ENCODE peak calls at places on chromosomes 2 and 18, in ten cellular contexts. One of them, this sample, is unnamed.

GRCh38 chr2:218924757-218925156 is 34.7 kb upstream of the CDK5R2 start:
- DNase-seq in T follicular helper cell: no peak
- DNase-seq in brain microvascular endothelial cell: no peak
- DNase-seq in fibroblast of the aortic adventitia: no peak
- DNase-seq in anterior cingulate cortex: no peak
- DNase-seq in pancreas: no peak
- DNase-seq in PC-9: no peak
- DNase-seq in T47D: no peak
- DNase-seq in AG04450: no peak
- DNase-seq in bronchial epithelial cell: no peak
- DNase-seq in this sample: no peak

GRCh38 chr18:40096675-40097074 is 1858.4 kb upstream of the PIK3C3 start:
- DNase-seq in T follicular helper cell: no peak
- DNase-seq in brain microvascular endothelial cell: peak
- DNase-seq in fibroblast of the aortic adventitia: no peak
- DNase-seq in anterior cingulate cortex: no peak
- DNase-seq in pancreas: no peak
- DNase-seq in PC-9: no peak
- DNase-seq in T47D: no peak
- DNase-seq in AG04450: no peak
- DNase-seq in bronchial epithelial cell: no peak
- DNase-seq in this sample: no peak

GRCh38 chr2:172680595-172681176 is 55.0 kb upstream of the RAPGEF4 start:
- DNase-seq in T follicular helper cell: no peak
- DNase-seq in brain microvascular endothelial cell: no peak
- DNase-seq in fibroblast of the aortic adventitia: peak
- DNase-seq in anterior cingulate cortex: no peak
- DNase-seq in pancreas: no peak
- DNase-seq in PC-9: no peak
- DNase-seq in T47D: no peak
- DNase-seq in AG04450: no peak
- DNase-seq in bronchial epithelial cell: no peak
- DNase-seq in this sample: no peak

GRCh38 chr2:71336802-71337201 is 5.2 kb downstream of the ZNF638 start:
- DNase-seq in T follicular helper cell: no peak
- DNase-seq in brain microvascular endothelial cell: no peak
- DNase-seq in fibroblast of the aortic adventitia: peak
- DNase-seq in anterior cingulate cortex: no peak
- DNase-seq in pancreas: no peak
- DNase-seq in PC-9: no peak
- DNase-seq in T47D: no peak
- DNase-seq in AG04450: no peak
- DNase-seq in bronchial epithelial cell: peak
- DNase-seq in this sample: no peak

GRCh38 chr18:9109523-9109922 is 7.0 kb downstream of the NDUFV2 start:
- DNase-seq in T follicular helper cell: no peak
- DNase-seq in brain microvascular endothelial cell: no peak
- DNase-seq in fibroblast of the aortic adventitia: peak
- DNase-seq in anterior cingulate cortex: no peak
- DNase-seq in pancreas: no peak
- DNase-seq in PC-9: no peak
- DNase-seq in T47D: no peak
- DNase-seq in AG04450: no peak
- DNase-seq in bronchial epithelial cell: no peak
- DNase-seq in this sample: no peak

GRCh38 chr2:36582556-36583350 is 15.2 kb downstream of the FEZ2 start:
- DNase-seq in T follicular helper cell: no peak
- DNase-seq in brain microvascular endothelial cell: no peak
- DNase-seq in fibroblast of the aortic adventitia: no peak
- DNase-seq in anterior cingulate cortex: no peak
- DNase-seq in pancreas: no peak
- DNase-seq in PC-9: no peak
- DNase-seq in T47D: no peak
- DNase-seq in AG04450: no peak
- DNase-seq in bronchial epithelial cell: no peak
- DNase-seq in this sample: no peak

GRCh38 chr18:21408681-21409080 is 166.6 kb downstream of the GREB1L start:
- DNase-seq in T follicular helper cell: no peak
- DNase-seq in brain microvascular endothelial cell: no peak
- DNase-seq in fibroblast of the aortic adventitia: no peak
- DNase-seq in anterior cingulate cortex: no peak
- DNase-seq in pancreas: no peak
- DNase-seq in PC-9: no peak
- DNase-seq in T47D: no peak
- DNase-seq in AG04450: no peak
- DNase-seq in bronchial epithelial cell: no peak
- DNase-seq in this sample: no peak

GRCh38 chr18:72866901-72867701 is 686 bp downstream of the NETO1 start:
- DNase-seq in T follicular helper cell: no peak
- DNase-seq in brain microvascular endothelial cell: no peak
- DNase-seq in fibroblast of the aortic adventitia: no peak
- DNase-seq in anterior cingulate cortex: no peak
- DNase-seq in pancreas: no peak
- DNase-seq in PC-9: no peak
- DNase-seq in T47D: no peak
- DNase-seq in AG04450: no peak
- DNase-seq in bronchial epithelial cell: no peak
- DNase-seq in this sample: no peak

GRCh38 chr2:238582159-238582558 is 155.4 kb downstream of the ASB1 start:
- DNase-seq in T follicular helper cell: no peak
- DNase-seq in brain microvascular endothelial cell: peak
- DNase-seq in fibroblast of the aortic adventitia: peak
- DNase-seq in anterior cingulate cortex: no peak
- DNase-seq in pancreas: no peak
- DNase-seq in PC-9: no peak
- DNase-seq in T47D: no peak
- DNase-seq in AG04450: no peak
- DNase-seq in bronchial epithelial cell: no peak
- DNase-seq in this sample: no peak

GRCh38 chr2:54438271-54438670 is 17.9 kb upstream of the SPTBN1 start:
- DNase-seq in T follicular helper cell: no peak
- DNase-seq in brain microvascular endothelial cell: no peak
- DNase-seq in fibroblast of the aortic adventitia: peak
- DNase-seq in anterior cingulate cortex: no peak
- DNase-seq in pancreas: peak
- DNase-seq in PC-9: no peak
- DNase-seq in T47D: no peak
- DNase-seq in AG04450: no peak
- DNase-seq in bronchial epithelial cell: no peak
- DNase-seq in this sample: no peak

GRCh38 chr2:23377772-23378171 is 7.2 kb upstream of the KLHL29 start:
- DNase-seq in T follicular helper cell: no peak
- DNase-seq in brain microvascular endothelial cell: no peak
- DNase-seq in fibroblast of the aortic adventitia: no peak
- DNase-seq in anterior cingulate cortex: no peak
- DNase-seq in pancreas: no peak
- DNase-seq in PC-9: no peak
- DNase-seq in T47D: no peak
- DNase-seq in AG04450: no peak
- DNase-seq in bronchial epithelial cell: peak
- DNase-seq in this sample: no peak

GRCh38 chr2:35447816-35448215 is 907.8 kb upstream of the CRIM1 start:
- DNase-seq in T follicular helper cell: no peak
- DNase-seq in brain microvascular endothelial cell: no peak
- DNase-seq in fibroblast of the aortic adventitia: no peak
- DNase-seq in anterior cingulate cortex: no peak
- DNase-seq in pancreas: no peak
- DNase-seq in PC-9: no peak
- DNase-seq in T47D: no peak
- DNase-seq in AG04450: no peak
- DNase-seq in bronchial epithelial cell: no peak
- DNase-seq in this sample: no peak

GRCh38 chr2:17441055-17441771 is 77.0 kb downstream of the RAD51AP2 start:
- DNase-seq in T follicular helper cell: no peak
- DNase-seq in brain microvascular endothelial cell: no peak
- DNase-seq in fibroblast of the aortic adventitia: no peak
- DNase-seq in anterior cingulate cortex: no peak
- DNase-seq in pancreas: no peak
- DNase-seq in PC-9: peak
- DNase-seq in T47D: no peak
- DNase-seq in AG04450: no peak
- DNase-seq in bronchial epithelial cell: peak
- DNase-seq in this sample: no peak

GRCh38 chr18:56305583-56305982 is 332.8 kb downstream of the TXNL1 start:
- DNase-seq in T follicular helper cell: no peak
- DNase-seq in brain microvascular endothelial cell: no peak
- DNase-seq in fibroblast of the aortic adventitia: no peak
- DNase-seq in anterior cingulate cortex: no peak
- DNase-seq in pancreas: no peak
- DNase-seq in PC-9: no peak
- DNase-seq in T47D: no peak
- DNase-seq in AG04450: no peak
- DNase-seq in bronchial epithelial cell: peak
- DNase-seq in this sample: no peak

GRCh38 chr2:64404743-64405142 is 49.2 kb upstream of the LGALSL start:
- DNase-seq in T follicular helper cell: no peak
- DNase-seq in brain microvascular endothelial cell: no peak
- DNase-seq in fibroblast of the aortic adventitia: peak
- DNase-seq in anterior cingulate cortex: no peak
- DNase-seq in pancreas: peak
- DNase-seq in PC-9: no peak
- DNase-seq in T47D: no peak
- DNase-seq in AG04450: no peak
- DNase-seq in bronchial epithelial cell: no peak
- DNase-seq in this sample: no peak

GRCh38 chr2:9071032-9071431 is 67.5 kb upstream of the MBOAT2 start:
- DNase-seq in T follicular helper cell: no peak
- DNase-seq in brain microvascular endothelial cell: peak
- DNase-seq in fibroblast of the aortic adventitia: peak
- DNase-seq in anterior cingulate cortex: no peak
- DNase-seq in pancreas: no peak
- DNase-seq in PC-9: peak
- DNase-seq in T47D: no peak
- DNase-seq in AG04450: no peak
- DNase-seq in bronchial epithelial cell: peak
- DNase-seq in this sample: no peak

GRCh38 chr18:76532875-76533274 is 37.8 kb upstream of the ZNF516 start:
- DNase-seq in T follicular helper cell: no peak
- DNase-seq in brain microvascular endothelial cell: no peak
- DNase-seq in fibroblast of the aortic adventitia: no peak
- DNase-seq in anterior cingulate cortex: no peak
- DNase-seq in pancreas: no peak
- DNase-seq in PC-9: no peak
- DNase-seq in T47D: no peak
- DNase-seq in AG04450: no peak
- DNase-seq in bronchial epithelial cell: no peak
- DNase-seq in this sample: no peak

GRCh38 chr2:221388891-221389290 is 183.2 kb downstream of the EPHA4 start:
- DNase-seq in T follicular helper cell: no peak
- DNase-seq in brain microvascular endothelial cell: no peak
- DNase-seq in fibroblast of the aortic adventitia: no peak
- DNase-seq in anterior cingulate cortex: no peak
- DNase-seq in pancreas: no peak
- DNase-seq in PC-9: no peak
- DNase-seq in T47D: no peak
- DNase-seq in AG04450: no peak
- DNase-seq in bronchial epithelial cell: no peak
- DNase-seq in this sample: no peak

GRCh38 chr2:197920088-197920487 is 115.7 kb downstream of the PLCL1 start:
- DNase-seq in T follicular helper cell: no peak
- DNase-seq in brain microvascular endothelial cell: no peak
- DNase-seq in fibroblast of the aortic adventitia: no peak
- DNase-seq in anterior cingulate cortex: no peak
- DNase-seq in pancreas: no peak
- DNase-seq in PC-9: no peak
- DNase-seq in T47D: no peak
- DNase-seq in AG04450: no peak
- DNase-seq in bronchial epithelial cell: no peak
- DNase-seq in this sample: no peak

GRCh38 chr18:12470382-12471090 is 62.8 kb downstream of the PRELID3A start:
- DNase-seq in T follicular helper cell: no peak
- DNase-seq in brain microvascular endothelial cell: no peak
- DNase-seq in fibroblast of the aortic adventitia: peak
- DNase-seq in anterior cingulate cortex: no peak
- DNase-seq in pancreas: no peak
- DNase-seq in PC-9: no peak
- DNase-seq in T47D: no peak
- DNase-seq in AG04450: no peak
- DNase-seq in bronchial epithelial cell: peak
- DNase-seq in this sample: no peak

GRCh38 chr18:46660955-46661749 is 4.1 kb upstream of the LOXHD1 start:
- DNase-seq in T follicular helper cell: no peak
- DNase-seq in brain microvascular endothelial cell: no peak
- DNase-seq in fibroblast of the aortic adventitia: peak
- DNase-seq in anterior cingulate cortex: peak
- DNase-seq in pancreas: no peak
- DNase-seq in PC-9: no peak
- DNase-seq in T47D: no peak
- DNase-seq in AG04450: no peak
- DNase-seq in bronchial epithelial cell: no peak
- DNase-seq in this sample: no peak

GRCh38 chr2:108855194-108855593 is 68.6 kb downstream of the CCDC138 start:
- DNase-seq in T follicular helper cell: no peak
- DNase-seq in brain microvascular endothelial cell: no peak
- DNase-seq in fibroblast of the aortic adventitia: peak
- DNase-seq in anterior cingulate cortex: no peak
- DNase-seq in pancreas: no peak
- DNase-seq in PC-9: no peak
- DNase-seq in T47D: no peak
- DNase-seq in AG04450: no peak
- DNase-seq in bronchial epithelial cell: peak
- DNase-seq in this sample: no peak

GRCh38 chr2:109356251-109357035 is 227.4 kb downstream of the SH3RF3 start:
- DNase-seq in T follicular helper cell: no peak
- DNase-seq in brain microvascular endothelial cell: no peak
- DNase-seq in fibroblast of the aortic adventitia: no peak
- DNase-seq in anterior cingulate cortex: no peak
- DNase-seq in pancreas: no peak
- DNase-seq in PC-9: no peak
- DNase-seq in T47D: no peak
- DNase-seq in AG04450: no peak
- DNase-seq in bronchial epithelial cell: peak
- DNase-seq in this sample: peak

GRCh38 chr2:136328396-136328795 is 210.4 kb upstream of the CXCR4 start:
- DNase-seq in T follicular helper cell: no peak
- DNase-seq in brain microvascular endothelial cell: no peak
- DNase-seq in fibroblast of the aortic adventitia: no peak
- DNase-seq in anterior cingulate cortex: no peak
- DNase-seq in pancreas: no peak
- DNase-seq in PC-9: no peak
- DNase-seq in T47D: no peak
- DNase-seq in AG04450: no peak
- DNase-seq in bronchial epithelial cell: no peak
- DNase-seq in this sample: no peak

GRCh38 chr18:60292186-60292585 is 80.4 kb downstream of the MC4R start:
- DNase-seq in T follicular helper cell: no peak
- DNase-seq in brain microvascular endothelial cell: no peak
- DNase-seq in fibroblast of the aortic adventitia: no peak
- DNase-seq in anterior cingulate cortex: no peak
- DNase-seq in pancreas: no peak
- DNase-seq in PC-9: no peak
- DNase-seq in T47D: no peak
- DNase-seq in AG04450: no peak
- DNase-seq in bronchial epithelial cell: no peak
- DNase-seq in this sample: no peak

GRCh38 chr18:42412896-42413295 is 457.9 kb downstream of the PIK3C3 start:
- DNase-seq in T follicular helper cell: no peak
- DNase-seq in brain microvascular endothelial cell: peak
- DNase-seq in fibroblast of the aortic adventitia: peak
- DNase-seq in anterior cingulate cortex: no peak
- DNase-seq in pancreas: no peak
- DNase-seq in PC-9: no peak
- DNase-seq in T47D: no peak
- DNase-seq in AG04450: no peak
- DNase-seq in bronchial epithelial cell: peak
- DNase-seq in this sample: no peak

GRCh38 chr2:55026202-55026601 is 24.0 kb downstream of the RTN4 start:
- DNase-seq in T follicular helper cell: no peak
- DNase-seq in brain microvascular endothelial cell: no peak
- DNase-seq in fibroblast of the aortic adventitia: peak
- DNase-seq in anterior cingulate cortex: no peak
- DNase-seq in pancreas: no peak
- DNase-seq in PC-9: no peak
- DNase-seq in T47D: no peak
- DNase-seq in AG04450: no peak
- DNase-seq in bronchial epithelial cell: peak
- DNase-seq in this sample: no peak

GRCh38 chr2:231795525-231796327 is 9.5 kb downstream of the COPS7B start:
- DNase-seq in T follicular helper cell: no peak
- DNase-seq in brain microvascular endothelial cell: peak
- DNase-seq in fibroblast of the aortic adventitia: peak
- DNase-seq in anterior cingulate cortex: no peak
- DNase-seq in pancreas: peak
- DNase-seq in PC-9: peak
- DNase-seq in T47D: peak
- DNase-seq in AG04450: peak
- DNase-seq in bronchial epithelial cell: peak
- DNase-seq in this sample: no peak

This sample was measured in mesenteric fat pad.